ENCODE peak calls at places on chromosome 16, in seven cellular contexts. I, H, F, G, Z, J and U are unnamed samples.

GRCh38 chr16:28943281-28943680 is 7.5 kb upstream of the NFATC2IP start:
- DNase-seq in F (no peak), I (no peak), Z (no peak), J (no peak), G (no peak), H (no peak), U (peak; percentile 67)

GRCh38 chr16:81276323-81276722 is 37.8 kb downstream of the BCO1 start:
- DNase-seq in G (no peak), Z (no peak), J (no peak), H (no peak), F (no peak), I (no peak), U (no peak)

GRCh38 chr16:57916735-57917450 is 54.0 kb downstream of the CNGB1 start:
- DNase-seq in G (no peak), F (no peak), J (no peak), H (no peak), I (no peak), Z (no peak), U (no peak)

GRCh38 chr16:78390070-78390469 is 290.6 kb downstream of the WWOX start:
- DNase-seq in G (no peak), Z (no peak), I (no peak), F (no peak), H (no peak), J (no peak), U (no peak)

GRCh38 chr16:58639230-58639629 is 9.6 kb upstream of the CNOT1 start:
- DNase-seq in Z (no peak), I (no peak), G (no peak), H (no peak), J (no peak), F (no peak), U (no peak)

GRCh38 chr16:85205747-85206471 is 93.6 kb upstream of the CIBAR2 start:
- DNase-seq in F (no peak), Z (peak; percentile 68), I (no peak), J (no peak), H (no peak), G (no peak), U (no peak)

GRCh38 chr16:27202923-27203428 is 350 bp upstream of the KDM8 start:
- DNase-seq in J (no peak), I (no peak), F (no peak), G (no peak), Z (no peak), H (no peak), U (no peak)

GRCh38 chr16:77344306-77344705 is 90.5 kb downstream of the ADAMTS18 start:
- DNase-seq in H (no peak), Z (no peak), G (no peak), F (no peak), I (no peak), J (no peak), U (no peak)

GRCh38 chr16:87160752-87161337 is 156.3 kb downstream of the C16orf95 start:
- DNase-seq in I (no peak), J (no peak), F (no peak), G (no peak), Z (no peak), H (no peak), U (no peak)

GRCh38 chr16:56923481-56923880 is 8.5 kb upstream of the HERPUD1 start:
- DNase-seq in H (peak; percentile 52), G (no peak), J (no peak), Z (peak; percentile 48), F (no peak), I (no peak), U (no peak)

GRCh38 chr16:24037335-24037734 is 201.6 kb downstream of the PRKCB start:
- DNase-seq in I (no peak), J (no peak), G (no peak), F (no peak), Z (no peak), H (no peak), U (no peak)

GRCh38 chr16:24036614-24037013 is 200.8 kb downstream of the PRKCB start:
- DNase-seq in J (no peak), H (no peak), G (no peak), I (peak; percentile 11), Z (peak; percentile 62), F (no peak), U (peak; percentile 74)

GRCh38 chr16:24036038-24036543 is 200.3 kb downstream of the PRKCB start:
- DNase-seq in J (no peak), H (no peak), I (no peak), G (no peak), Z (peak; percentile 2), F (no peak), U (no peak)

DNA sequence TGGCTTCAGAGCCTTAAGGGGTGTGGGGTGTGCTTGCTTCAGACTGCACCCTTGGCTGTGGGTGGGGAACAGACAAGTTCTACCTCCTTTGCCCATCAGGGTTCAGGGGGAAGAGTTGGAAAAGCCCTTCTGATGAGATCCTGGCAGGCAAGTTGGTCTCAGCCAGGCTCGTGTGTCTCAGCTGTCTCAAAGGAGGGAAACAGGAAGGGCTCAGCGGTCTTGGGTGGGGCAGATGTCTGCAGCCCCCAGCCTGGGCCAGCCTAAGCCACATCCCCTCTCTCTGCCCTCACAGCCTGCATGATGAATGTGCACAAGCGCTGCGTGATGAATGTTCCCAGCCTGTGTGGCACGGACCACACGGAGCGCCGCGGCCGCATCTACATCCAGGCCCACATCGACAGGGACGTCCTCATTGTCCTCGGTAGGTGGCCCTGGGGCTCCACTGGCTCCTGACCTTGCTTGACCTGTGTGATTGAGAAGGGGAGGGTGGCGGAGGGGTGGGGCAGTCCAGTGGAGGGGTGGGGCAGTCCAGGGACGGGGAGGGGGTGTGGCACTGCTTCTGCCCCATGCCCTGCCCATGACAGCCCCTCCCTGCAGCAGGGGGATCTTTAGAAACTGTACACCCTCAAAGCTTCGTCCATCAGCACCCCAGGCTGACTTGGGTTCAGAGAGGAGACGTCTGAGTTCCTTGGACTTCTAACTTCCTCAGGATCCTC is 199.5 kb downstream of the PRKCB start:
- DNase-seq in J (no peak), I (no peak), Z (no peak), H (no peak), F (no peak), G (peak; percentile 22), U (no peak)
- TF ChIP-seq CTCF in J (no peak), I (no peak), Z (no peak), H (no peak), F (no peak), G (no peak), U (no peak)

DNA sequence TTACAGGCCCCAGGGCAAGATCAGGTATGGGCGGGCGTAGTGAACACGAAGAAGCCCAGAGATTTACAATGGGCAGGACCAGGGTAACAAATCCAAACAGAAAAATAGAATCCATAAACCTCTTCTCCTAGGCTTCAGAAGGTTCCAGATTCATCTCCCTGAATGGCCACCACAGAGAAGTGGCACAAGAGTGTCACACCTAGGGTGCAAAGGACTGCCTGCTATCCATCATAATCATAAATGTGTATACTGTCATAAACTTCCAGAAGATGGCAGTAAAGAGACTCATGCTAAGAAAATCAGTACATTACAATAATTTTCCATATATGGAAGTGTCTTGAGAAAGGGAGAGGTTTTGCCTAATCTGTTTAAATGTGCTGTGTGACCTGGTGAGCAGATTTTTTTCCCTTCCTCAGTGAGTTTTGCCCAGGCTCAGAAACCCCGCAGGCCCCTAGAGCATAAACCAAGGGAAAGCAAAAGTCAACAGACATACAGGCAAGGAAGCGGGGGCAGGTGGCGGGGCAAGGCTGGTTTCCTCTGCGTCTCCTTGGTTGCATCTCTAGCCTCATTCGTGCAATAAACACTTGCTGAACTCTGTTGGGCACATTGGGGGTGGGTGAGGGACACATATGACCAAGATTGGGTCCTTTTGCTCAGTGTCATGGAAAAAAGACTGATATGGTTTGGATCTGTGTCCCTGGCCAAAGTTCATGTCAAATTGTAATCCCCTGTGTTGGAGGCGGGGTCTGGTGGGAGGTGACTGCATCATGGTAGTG is 92.0 kb upstream of the CDH5 start:
- DNase-seq in I (no peak), H (no peak), J (no peak), Z (peak; percentile 50), F (peak; percentile 42), G (no peak), U (no peak)
- TF ChIP-seq CTCF in I (peak; percentile 34), H (no peak), J (no peak), Z (peak; percentile 14), F (peak; percentile 46), G (no peak), U (peak; percentile 39)

DNA sequence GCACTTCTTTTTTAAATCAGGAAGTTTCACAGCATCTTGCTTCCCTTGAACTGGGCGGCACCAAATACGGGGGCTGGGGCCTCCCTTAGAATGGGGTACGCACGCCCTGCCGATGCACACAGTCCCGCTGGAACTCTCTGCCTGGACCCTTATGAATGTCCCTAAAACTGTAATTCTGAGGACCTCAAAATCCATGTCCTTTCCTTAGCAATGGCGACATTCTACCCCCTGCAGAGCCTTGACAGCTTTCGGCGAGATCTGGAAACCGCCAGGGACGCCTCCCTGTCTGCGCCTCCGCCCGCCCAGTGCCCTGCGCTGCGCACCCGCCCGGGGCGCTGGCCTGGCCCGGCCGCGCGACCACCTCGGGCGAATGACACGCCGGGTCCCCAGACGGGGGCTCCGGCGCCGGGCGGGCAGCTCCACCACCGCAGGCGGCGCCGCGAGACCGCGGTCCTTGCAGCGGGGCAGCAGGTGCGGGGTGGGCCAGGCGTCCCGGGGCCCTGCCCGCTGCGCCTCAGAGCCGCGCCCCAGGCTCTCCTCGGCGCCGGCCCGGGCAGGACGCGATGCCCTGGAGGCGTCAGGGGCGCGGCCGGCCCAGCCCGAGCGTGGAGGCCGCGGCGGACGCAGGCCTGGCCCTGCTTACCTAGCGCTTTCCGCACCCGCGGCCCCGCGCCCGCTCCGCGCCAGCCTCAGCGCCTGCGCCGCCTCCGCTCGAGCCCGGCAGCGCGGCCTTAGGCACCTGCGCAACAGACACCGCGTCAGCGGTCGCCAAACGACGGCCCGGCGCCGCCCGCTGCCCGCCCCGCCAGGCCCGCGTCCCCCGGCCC is 548 bp downstream of the HAGH start:
- DNase-seq in I (peak; percentile 43), G (no peak), J (no peak), F (no peak), Z (peak; percentile 78), H (no peak), U (peak; percentile 58)
- TF ChIP-seq CTCF in I (no peak), G (no peak), J (no peak), F (peak; percentile 22), Z (no peak), H (no peak), U (no peak)

GRCh38 chr16:54239441-54239840 is 47.1 kb downstream of the IRX3 start:
- DNase-seq in F (no peak), G (no peak), J (peak; percentile 26), I (no peak), Z (peak; percentile 40), H (no peak), U (no peak)

GRCh38 chr16:54240180-54241125 is 46.1 kb downstream of the IRX3 start:
- DNase-seq in I (no peak), G (no peak), J (no peak), F (no peak), Z (no peak), H (no peak), U (no peak)

GRCh38 chr16:54244061-54244886 is 42.3 kb downstream of the IRX3 start:
- DNase-seq in Z (no peak), G (no peak), I (no peak), H (no peak), J (no peak), F (no peak), U (no peak)

GRCh38 chr16:54241525-54241924 is 45.1 kb downstream of the IRX3 start:
- DNase-seq in H (no peak), F (no peak), I (no peak), Z (no peak), G (no peak), J (no peak), U (no peak)

DNA sequence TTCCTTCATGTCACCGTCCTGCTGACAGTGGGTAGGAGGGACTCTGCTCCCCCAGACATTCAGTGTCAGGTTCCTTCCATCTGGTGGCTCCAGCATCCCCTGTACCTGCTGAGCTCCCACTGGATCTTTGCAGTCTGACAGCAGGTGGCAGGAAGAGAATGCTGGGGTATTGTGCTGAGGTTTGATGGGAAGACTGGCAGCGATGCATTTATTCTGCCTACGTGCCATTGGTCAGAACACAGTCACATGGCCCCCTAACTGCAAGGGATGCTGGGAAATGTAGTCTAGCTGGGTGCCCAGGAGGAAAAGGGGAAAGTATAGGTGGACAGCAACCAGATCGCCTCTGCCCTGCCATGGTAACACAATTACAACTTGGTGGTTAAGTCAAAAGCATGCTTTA is 44.4 kb downstream of the IRX3 start:
- DNase-seq in I (no peak), H (no peak), F (no peak), Z (no peak), J (no peak), G (no peak), U (no peak)
- TF ChIP-seq CTCF in I (no peak), H (no peak), F (no peak), Z (no peak), J (no peak), G (no peak), U (no peak)